ENCODE peak calls at places on chromosome 2, in four cellular contexts. V, G, B and W are unnamed samples.

GRCh38 chr2:73931531-73932500 is 5.1 kb downstream of the DGUOK start:
- DNase-seq in V (no peak), G (no peak), B (no peak), W (no peak)

GRCh38 chr2:237691200-237691907 is 64.0 kb downstream of the LRRFIP1 start:
- DNase-seq in V (no peak), B (no peak), G (no peak), W (no peak)

GRCh38 chr2:117726747-117727146 is 87.7 kb upstream of the DDX18 start:
- DNase-seq in B (no peak), V (no peak), G (no peak), W (no peak)

GRCh38 chr2:20648207-20648606 is 2.7 kb downstream of the HS1BP3 start:
- DNase-seq in B (no peak), V (no peak), G (no peak), W (no peak)

GRCh38 chr2:18824317-18824716 is 234.9 kb upstream of the NT5C1B start:
- DNase-seq in V (no peak), B (no peak), G (peak; percentile 76), W (no peak)

GRCh38 chr2:28269019-28269784 is 123.5 kb upstream of the FOSL2 start:
- DNase-seq in G (peak; percentile 49), V (no peak), B (peak; percentile 46), W (no peak)

GRCh38 chr2:157996799-157997198 is 104.9 kb upstream of the UPP2 start:
- DNase-seq in B (no peak), V (no peak), G (no peak), W (no peak)

GRCh38 chr2:5705490-5705889 is 13.3 kb downstream of the SOX11 start:
- DNase-seq in B (no peak), G (no peak), V (no peak), W (no peak)

GRCh38 chr2:130976591-130977237 is 116.5 kb downstream of the FAM168B start:
- DNase-seq in B (no peak), V (no peak), G (no peak), W (no peak)

DNA sequence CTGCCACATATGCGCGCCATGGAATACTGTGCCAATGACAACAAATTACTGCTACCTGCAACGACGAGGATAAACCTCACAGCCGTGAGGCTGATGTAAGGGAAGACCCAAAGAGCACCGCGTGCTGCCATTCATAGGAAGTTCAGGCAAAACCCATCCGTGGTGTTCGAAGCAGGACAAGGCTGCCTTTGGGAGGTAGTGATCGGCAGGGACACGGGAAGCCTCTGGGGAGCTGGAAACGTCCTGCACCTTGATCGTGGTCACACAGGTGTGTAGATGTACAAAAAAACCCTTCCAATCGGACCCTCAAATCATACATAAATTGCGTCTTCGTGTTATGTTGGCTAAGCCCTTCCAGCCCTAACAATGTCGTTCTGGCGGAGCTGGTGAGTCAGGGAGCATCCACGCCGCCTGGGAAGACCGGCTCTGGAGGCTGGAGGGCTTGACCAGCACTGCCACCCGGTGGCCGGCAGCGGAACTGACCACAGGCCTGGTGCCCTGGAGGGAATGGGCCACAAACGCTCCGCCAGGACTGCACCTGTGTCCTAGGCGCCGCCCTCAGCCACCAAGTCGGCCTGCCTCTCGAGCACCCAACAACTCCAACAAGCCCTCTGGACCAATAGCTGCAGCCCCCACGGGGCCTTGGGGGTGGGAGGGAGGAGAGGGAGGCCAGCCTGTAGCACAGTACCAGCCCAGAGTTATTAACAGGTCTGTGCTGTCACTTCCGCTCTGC is 4.1 kb upstream of the NEURL3 start:
- DNase-seq in B (peak; percentile 86), G (peak; percentile 78), V (peak; percentile 90), W (peak; percentile 59)
- TF ChIP-seq CBX5 in B (no peak), G (no peak), V (no peak), W (no peak)

DNA sequence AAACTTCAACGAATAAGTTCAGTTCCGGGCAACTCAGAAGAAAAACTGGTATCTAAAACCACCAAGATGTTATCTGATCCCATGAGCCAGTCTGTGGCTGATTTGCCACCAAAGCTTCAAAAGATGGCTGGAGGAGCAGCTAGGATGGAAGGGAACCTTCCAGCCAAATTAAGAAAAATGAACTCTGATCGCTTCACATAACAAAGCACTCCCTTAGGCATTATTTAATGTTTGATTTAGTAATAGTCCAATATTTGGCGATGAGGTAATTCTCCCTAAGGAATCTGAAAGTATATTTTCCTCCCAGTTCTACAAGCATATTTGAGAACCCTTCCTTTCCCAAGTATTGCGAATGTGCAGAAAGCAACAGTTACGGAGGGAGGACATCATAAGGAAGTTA is 156.6 kb downstream of the KCNJ3 start:
- DNase-seq in G (no peak), B (no peak), V (no peak), W (no peak)
- TF ChIP-seq USF2 in G (no peak), B (no peak), V (no peak), W (no peak)

GRCh38 chr2:27179344-27180000 is 30.7 kb downstream of the TCF23 start:
- DNase-seq in G (peak; percentile 46), B (no peak), V (no peak), W (no peak)

GRCh38 chr2:27174638-27175037 is 25.8 kb downstream of the TCF23 start:
- DNase-seq in V (no peak), B (no peak), G (no peak), W (no peak)

GRCh38 chr2:27175330-27175729 is 26.5 kb downstream of the TCF23 start:
- DNase-seq in V (no peak), G (no peak), B (no peak), W (no peak)

GRCh38 chr2:27178469-27178868 is 29.7 kb downstream of the TCF23 start:
- DNase-seq in V (no peak), G (no peak), B (no peak), W (no peak)

GRCh38 chr2:27177441-27178351 is 28.9 kb downstream of the TCF23 start:
- DNase-seq in G (peak; percentile 99), V (no peak), B (no peak), W (no peak)
- TF ChIP-seq CBX5 in G (peak; percentile 33), V (no peak), B (no peak), W (no peak)

DNA sequence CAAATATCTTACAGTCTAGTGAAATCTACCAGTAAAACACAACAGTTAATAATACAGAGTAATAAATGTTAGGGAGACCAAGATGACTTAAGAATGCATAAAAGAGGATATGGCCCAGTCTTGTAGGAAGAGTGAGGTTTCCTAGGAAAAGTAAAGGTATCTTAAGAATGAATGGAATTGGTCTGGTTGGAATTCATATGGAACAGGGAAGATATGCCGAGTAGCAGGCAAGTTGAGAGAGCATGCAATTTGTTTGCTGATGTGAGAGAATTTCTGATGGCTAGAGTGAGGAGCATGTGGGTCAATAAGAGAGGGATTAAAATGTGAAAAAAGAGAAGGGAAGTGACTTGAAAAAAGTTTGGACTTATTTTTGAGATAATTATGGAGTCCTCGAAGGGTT is 512.9 kb upstream of the ZEB2 start:
- DNase-seq in B (no peak), V (no peak), G (no peak), W (no peak)
- TF ChIP-seq USF2 in B (no peak), V (no peak), G (no peak), W (no peak)